ENCODE peak calls at places on chromosomes 6 and 20, in seven cellular contexts. One of them, this sample, is unnamed.

GRCh38 chr20:38985603-38986170 is 23.5 kb downstream of the DHX35 start:
- DNase-seq in naive thymus-derived CD4-positive, alpha-beta T cell: no peak
- DNase-seq in CD4-positive, CD25-positive, alpha-beta regulatory T cell: no peak
- DNase-seq in CD8-positive, alpha-beta T cell: no peak
- DNase-seq in right cardiac atrium: no peak
- DNase-seq in colonic mucosa: no peak
- DNase-seq in stomach: no peak
- DNase-seq in this sample: no peak

GRCh38 chr20:35443003-35443402 is 5.0 kb upstream of the GDF5 start:
- DNase-seq in stomach: no peak
- DNase-seq in colonic mucosa: no peak
- DNase-seq in CD4-positive, CD25-positive, alpha-beta regulatory T cell: no peak
- DNase-seq in naive thymus-derived CD4-positive, alpha-beta T cell: no peak
- DNase-seq in right cardiac atrium: no peak
- DNase-seq in CD8-positive, alpha-beta T cell: no peak
- DNase-seq in this sample: no peak

GRCh38 chr6:158257425-158257759 is 54.9 kb upstream of the TULP4 start:
- DNase-seq in CD4-positive, CD25-positive, alpha-beta regulatory T cell: no peak
- DNase-seq in stomach: no peak
- DNase-seq in naive thymus-derived CD4-positive, alpha-beta T cell: no peak
- DNase-seq in colonic mucosa: no peak
- DNase-seq in CD8-positive, alpha-beta T cell: no peak
- DNase-seq in right cardiac atrium: no peak
- DNase-seq in this sample: no peak

GRCh38 chr6:144481527-144481926 is 196.4 kb downstream of the UTRN start:
- DNase-seq in colonic mucosa: no peak
- DNase-seq in naive thymus-derived CD4-positive, alpha-beta T cell: no peak
- DNase-seq in CD4-positive, CD25-positive, alpha-beta regulatory T cell: no peak
- DNase-seq in stomach: no peak
- DNase-seq in right cardiac atrium: no peak
- DNase-seq in CD8-positive, alpha-beta T cell: no peak
- DNase-seq in this sample: no peak

GRCh38 chr20:38321959-38322598 is 18.1 kb downstream of the BPI start:
- DNase-seq in CD4-positive, CD25-positive, alpha-beta regulatory T cell: peak
- DNase-seq in colonic mucosa: no peak
- DNase-seq in naive thymus-derived CD4-positive, alpha-beta T cell: no peak
- DNase-seq in CD8-positive, alpha-beta T cell: no peak
- DNase-seq in right cardiac atrium: no peak
- DNase-seq in stomach: no peak
- DNase-seq in this sample: no peak

GRCh38 chr20:62285722-62286121 is 17.1 kb upstream of the ADRM1 start:
- DNase-seq in colonic mucosa: no peak
- DNase-seq in right cardiac atrium: peak
- DNase-seq in naive thymus-derived CD4-positive, alpha-beta T cell: no peak
- DNase-seq in stomach: no peak
- DNase-seq in CD4-positive, CD25-positive, alpha-beta regulatory T cell: no peak
- DNase-seq in CD8-positive, alpha-beta T cell: no peak
- DNase-seq in this sample: no peak

GRCh38 chr6:44580901-44581300 is 193.4 kb downstream of the CDC5L start:
- DNase-seq in naive thymus-derived CD4-positive, alpha-beta T cell: no peak
- DNase-seq in CD4-positive, CD25-positive, alpha-beta regulatory T cell: no peak
- DNase-seq in right cardiac atrium: no peak
- DNase-seq in colonic mucosa: peak
- DNase-seq in stomach: no peak
- DNase-seq in CD8-positive, alpha-beta T cell: no peak
- DNase-seq in this sample: no peak

GRCh38 chr6:68313911-68314310 is 321.2 kb upstream of the ADGRB3 start:
- DNase-seq in CD8-positive, alpha-beta T cell: no peak
- DNase-seq in right cardiac atrium: no peak
- DNase-seq in stomach: no peak
- DNase-seq in naive thymus-derived CD4-positive, alpha-beta T cell: no peak
- DNase-seq in colonic mucosa: no peak
- DNase-seq in CD4-positive, CD25-positive, alpha-beta regulatory T cell: no peak
- DNase-seq in this sample: no peak

GRCh38 chr6:29797120-29797519 is 30.5 kb upstream of the HLA-G start:
- DNase-seq in CD4-positive, CD25-positive, alpha-beta regulatory T cell: no peak
- DNase-seq in colonic mucosa: no peak
- DNase-seq in naive thymus-derived CD4-positive, alpha-beta T cell: no peak
- DNase-seq in stomach: no peak
- DNase-seq in CD8-positive, alpha-beta T cell: no peak
- DNase-seq in right cardiac atrium: no peak
- DNase-seq in this sample: no peak

GRCh38 chr6:53192590-53193232 is 44.1 kb upstream of the GCM1 start:
- DNase-seq in right cardiac atrium: no peak
- DNase-seq in stomach: no peak
- DNase-seq in colonic mucosa: no peak
- DNase-seq in CD4-positive, CD25-positive, alpha-beta regulatory T cell: no peak
- DNase-seq in naive thymus-derived CD4-positive, alpha-beta T cell: no peak
- DNase-seq in CD8-positive, alpha-beta T cell: no peak
- DNase-seq in this sample: no peak

GRCh38 chr6:68975064-68975463 is 340.0 kb downstream of the ADGRB3 start:
- DNase-seq in right cardiac atrium: peak
- DNase-seq in stomach: no peak
- DNase-seq in CD4-positive, CD25-positive, alpha-beta regulatory T cell: no peak
- DNase-seq in CD8-positive, alpha-beta T cell: no peak
- DNase-seq in colonic mucosa: no peak
- DNase-seq in naive thymus-derived CD4-positive, alpha-beta T cell: no peak
- DNase-seq in this sample: no peak

GRCh38 chr6:162856885-162857284 is 129.1 kb downstream of the PACRG start:
- DNase-seq in CD8-positive, alpha-beta T cell: no peak
- DNase-seq in CD4-positive, CD25-positive, alpha-beta regulatory T cell: no peak
- DNase-seq in right cardiac atrium: no peak
- DNase-seq in colonic mucosa: no peak
- DNase-seq in naive thymus-derived CD4-positive, alpha-beta T cell: no peak
- DNase-seq in stomach: no peak
- DNase-seq in this sample: peak

GRCh38 chr6:21668794-21669193 is 75.2 kb downstream of the SOX4 start:
- DNase-seq in stomach: no peak
- DNase-seq in CD8-positive, alpha-beta T cell: no peak
- DNase-seq in naive thymus-derived CD4-positive, alpha-beta T cell: no peak
- DNase-seq in CD4-positive, CD25-positive, alpha-beta regulatory T cell: no peak
- DNase-seq in right cardiac atrium: no peak
- DNase-seq in colonic mucosa: no peak
- DNase-seq in this sample: no peak

GRCh38 chr6:149054559-149055194 is 262.8 kb upstream of the TAB2 start:
- DNase-seq in CD8-positive, alpha-beta T cell: no peak
- DNase-seq in CD4-positive, CD25-positive, alpha-beta regulatory T cell: no peak
- DNase-seq in stomach: no peak
- DNase-seq in naive thymus-derived CD4-positive, alpha-beta T cell: no peak
- DNase-seq in right cardiac atrium: no peak
- DNase-seq in colonic mucosa: no peak
- DNase-seq in this sample: no peak

GRCh38 chr6:149988550-149989336 is 25.0 kb downstream of the ULBP1 start:
- DNase-seq in right cardiac atrium: no peak
- DNase-seq in stomach: no peak
- DNase-seq in CD8-positive, alpha-beta T cell: no peak
- DNase-seq in colonic mucosa: no peak
- DNase-seq in naive thymus-derived CD4-positive, alpha-beta T cell: no peak
- DNase-seq in CD4-positive, CD25-positive, alpha-beta regulatory T cell: no peak
- DNase-seq in this sample: no peak

GRCh38 chr6:26305097-26305841 is 59.7 kb upstream of the BTN3A2 start:
- DNase-seq in right cardiac atrium: peak
- DNase-seq in stomach: peak
- DNase-seq in CD4-positive, CD25-positive, alpha-beta regulatory T cell: peak
- DNase-seq in CD8-positive, alpha-beta T cell: peak
- DNase-seq in colonic mucosa: peak
- DNase-seq in naive thymus-derived CD4-positive, alpha-beta T cell: peak
- DNase-seq in this sample: peak

GRCh38 chr6:83215131-83216047 is 22.2 kb downstream of the RWDD2A start:
- DNase-seq in naive thymus-derived CD4-positive, alpha-beta T cell: peak
- DNase-seq in CD4-positive, CD25-positive, alpha-beta regulatory T cell: peak
- DNase-seq in stomach: peak
- DNase-seq in CD8-positive, alpha-beta T cell: peak
- DNase-seq in colonic mucosa: peak
- DNase-seq in right cardiac atrium: peak
- DNase-seq in this sample: peak

GRCh38 chr6:121868191-121868590 is 432.7 kb downstream of the GJA1 start:
- DNase-seq in right cardiac atrium: no peak
- DNase-seq in stomach: no peak
- DNase-seq in CD4-positive, CD25-positive, alpha-beta regulatory T cell: no peak
- DNase-seq in CD8-positive, alpha-beta T cell: no peak
- DNase-seq in naive thymus-derived CD4-positive, alpha-beta T cell: no peak
- DNase-seq in colonic mucosa: no peak
- DNase-seq in this sample: no peak

DNA sequence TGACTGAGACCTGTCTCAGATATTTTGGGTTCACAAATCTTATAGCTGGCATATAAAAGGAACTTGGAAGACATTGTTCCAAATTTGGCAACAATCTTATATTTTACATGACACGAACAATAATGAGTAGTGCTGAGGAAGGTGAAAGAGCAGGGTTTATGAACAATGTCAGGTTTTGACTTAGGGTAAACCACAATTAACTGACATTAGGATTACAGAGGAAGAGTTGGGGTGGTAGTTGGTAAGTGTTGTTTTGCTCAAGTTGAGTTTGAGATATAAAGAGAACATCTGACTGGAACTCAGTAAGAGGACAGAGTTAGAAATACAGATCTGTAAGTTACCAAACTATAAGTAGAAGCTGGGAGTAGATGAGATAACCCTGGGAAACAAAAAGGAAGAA is 15.2 kb downstream of the RTN4IP1 start:
- DNase-seq in CD4-positive, CD25-positive, alpha-beta regulatory T cell: peak
- DNase-seq in stomach: no peak
- DNase-seq in colonic mucosa: no peak
- DNase-seq in right cardiac atrium: no peak
- DNase-seq in CD8-positive, alpha-beta T cell: no peak
- DNase-seq in naive thymus-derived CD4-positive, alpha-beta T cell: no peak
- DNase-seq in this sample: no peak
- H3K27ac ChIP-seq in CD4-positive, CD25-positive, alpha-beta regulatory T cell: peak
- H3K27ac ChIP-seq in stomach: no peak
- H3K27ac ChIP-seq in colonic mucosa: no peak
- H3K27ac ChIP-seq in right cardiac atrium: no peak
- H3K27ac ChIP-seq in CD8-positive, alpha-beta T cell: no peak
- H3K27ac ChIP-seq in naive thymus-derived CD4-positive, alpha-beta T cell: no peak
- H3K27ac ChIP-seq in this sample: no peak

GRCh38 chr6:3455490-3456394 is 1.1 kb downstream of the SLC22A23 start:
- DNase-seq in CD4-positive, CD25-positive, alpha-beta regulatory T cell: no peak
- DNase-seq in stomach: peak
- DNase-seq in CD8-positive, alpha-beta T cell: no peak
- DNase-seq in naive thymus-derived CD4-positive, alpha-beta T cell: peak
- DNase-seq in colonic mucosa: peak
- DNase-seq in right cardiac atrium: peak
- DNase-seq in this sample: peak
- H3K27ac ChIP-seq in CD4-positive, CD25-positive, alpha-beta regulatory T cell: no peak
- H3K27ac ChIP-seq in stomach: peak
- H3K27ac ChIP-seq in CD8-positive, alpha-beta T cell: no peak
- H3K27ac ChIP-seq in naive thymus-derived CD4-positive, alpha-beta T cell: peak
- H3K27ac ChIP-seq in colonic mucosa: peak
- H3K27ac ChIP-seq in right cardiac atrium: no peak
- H3K27ac ChIP-seq in this sample: peak

GRCh38 chr6:16773376-16773775 is 12.1 kb upstream of the ATXN1 start:
- DNase-seq in CD8-positive, alpha-beta T cell: no peak
- DNase-seq in naive thymus-derived CD4-positive, alpha-beta T cell: no peak
- DNase-seq in stomach: no peak
- DNase-seq in CD4-positive, CD25-positive, alpha-beta regulatory T cell: no peak
- DNase-seq in colonic mucosa: no peak
- DNase-seq in right cardiac atrium: no peak
- DNase-seq in this sample: no peak
- H3K27ac ChIP-seq in CD8-positive, alpha-beta T cell: no peak
- H3K27ac ChIP-seq in naive thymus-derived CD4-positive, alpha-beta T cell: no peak
- H3K27ac ChIP-seq in stomach: no peak
- H3K27ac ChIP-seq in CD4-positive, CD25-positive, alpha-beta regulatory T cell: no peak
- H3K27ac ChIP-seq in colonic mucosa: no peak
- H3K27ac ChIP-seq in right cardiac atrium: no peak
- H3K27ac ChIP-seq in this sample: no peak

GRCh38 chr6:43189905-43190304 is 7.9 kb downstream of the CUL9 start:
- DNase-seq in naive thymus-derived CD4-positive, alpha-beta T cell: no peak
- DNase-seq in right cardiac atrium: no peak
- DNase-seq in CD8-positive, alpha-beta T cell: no peak
- DNase-seq in stomach: no peak
- DNase-seq in CD4-positive, CD25-positive, alpha-beta regulatory T cell: no peak
- DNase-seq in colonic mucosa: no peak
- DNase-seq in this sample: no peak

GRCh38 chr6:43196337-43196736 is 14.3 kb downstream of the CUL9 start:
- DNase-seq in CD8-positive, alpha-beta T cell: no peak
- DNase-seq in colonic mucosa: no peak
- DNase-seq in naive thymus-derived CD4-positive, alpha-beta T cell: no peak
- DNase-seq in stomach: no peak
- DNase-seq in CD4-positive, CD25-positive, alpha-beta regulatory T cell: no peak
- DNase-seq in right cardiac atrium: no peak
- DNase-seq in this sample: no peak

GRCh38 chr6:43188426-43188825 is 6.4 kb downstream of the CUL9 start:
- DNase-seq in colonic mucosa: no peak
- DNase-seq in CD4-positive, CD25-positive, alpha-beta regulatory T cell: no peak
- DNase-seq in CD8-positive, alpha-beta T cell: no peak
- DNase-seq in right cardiac atrium: no peak
- DNase-seq in stomach: no peak
- DNase-seq in naive thymus-derived CD4-positive, alpha-beta T cell: no peak
- DNase-seq in this sample: no peak

GRCh38 chr6:43192911-43193310 is 10.9 kb downstream of the CUL9 start:
- DNase-seq in CD8-positive, alpha-beta T cell: no peak
- DNase-seq in CD4-positive, CD25-positive, alpha-beta regulatory T cell: no peak
- DNase-seq in right cardiac atrium: no peak
- DNase-seq in colonic mucosa: no peak
- DNase-seq in naive thymus-derived CD4-positive, alpha-beta T cell: no peak
- DNase-seq in stomach: no peak
- DNase-seq in this sample: no peak

DNA sequence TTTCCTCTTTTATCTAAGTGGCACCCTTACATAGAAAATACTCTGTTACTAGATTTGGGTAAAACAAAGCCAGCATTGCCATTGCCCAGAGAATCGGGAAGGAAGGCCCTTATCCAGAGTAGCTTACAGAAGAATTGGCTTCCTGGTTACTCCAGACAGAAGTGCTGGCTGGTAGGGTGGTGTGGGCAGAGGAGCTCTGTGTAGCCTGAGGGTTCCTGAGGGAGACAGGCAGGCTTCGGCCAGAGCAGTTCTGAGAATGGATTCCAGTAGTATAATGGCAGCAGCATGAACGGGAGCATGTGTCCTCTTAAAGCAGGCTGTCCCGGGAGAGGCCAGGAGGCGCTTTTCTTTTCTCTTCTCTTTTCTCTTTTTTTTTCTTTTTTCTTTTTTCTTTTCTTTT is 11.9 kb downstream of the CUL9 start:
- DNase-seq in CD4-positive, CD25-positive, alpha-beta regulatory T cell: no peak
- DNase-seq in naive thymus-derived CD4-positive, alpha-beta T cell: no peak
- DNase-seq in colonic mucosa: no peak
- DNase-seq in stomach: no peak
- DNase-seq in CD8-positive, alpha-beta T cell: no peak
- DNase-seq in right cardiac atrium: no peak
- DNase-seq in this sample: no peak
- H3K27ac ChIP-seq in CD4-positive, CD25-positive, alpha-beta regulatory T cell: no peak
- H3K27ac ChIP-seq in naive thymus-derived CD4-positive, alpha-beta T cell: no peak
- H3K27ac ChIP-seq in colonic mucosa: no peak
- H3K27ac ChIP-seq in stomach: no peak
- H3K27ac ChIP-seq in CD8-positive, alpha-beta T cell: no peak
- H3K27ac ChIP-seq in right cardiac atrium: no peak
- H3K27ac ChIP-seq in this sample: no peak

DNA sequence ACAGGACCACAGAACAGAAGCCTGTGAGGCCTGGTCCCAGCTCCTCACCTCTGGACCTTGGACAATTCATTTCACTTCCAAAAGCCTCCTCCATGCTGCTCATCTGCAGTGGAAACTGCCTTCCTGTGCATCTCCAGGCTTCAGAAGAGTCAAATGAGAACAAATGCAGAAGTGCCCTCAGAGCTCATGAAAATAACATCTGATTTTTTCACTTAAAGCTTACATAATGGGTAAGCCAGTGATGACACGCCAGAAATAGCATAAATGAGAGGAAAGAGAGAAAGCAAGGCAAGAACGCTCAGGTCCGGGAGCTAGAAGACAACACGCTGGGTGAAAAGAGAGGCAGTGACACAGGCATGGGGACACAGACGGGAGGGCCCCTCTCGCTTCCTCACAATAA is 7.9 kb downstream of the CNKSR3 start:
- DNase-seq in CD8-positive, alpha-beta T cell: no peak
- DNase-seq in colonic mucosa: peak
- DNase-seq in right cardiac atrium: no peak
- DNase-seq in naive thymus-derived CD4-positive, alpha-beta T cell: no peak
- DNase-seq in CD4-positive, CD25-positive, alpha-beta regulatory T cell: no peak
- DNase-seq in stomach: no peak
- DNase-seq in this sample: no peak
- H3K27ac ChIP-seq in CD8-positive, alpha-beta T cell: no peak
- H3K27ac ChIP-seq in colonic mucosa: no peak
- H3K27ac ChIP-seq in right cardiac atrium: no peak
- H3K27ac ChIP-seq in naive thymus-derived CD4-positive, alpha-beta T cell: no peak
- H3K27ac ChIP-seq in CD4-positive, CD25-positive, alpha-beta regulatory T cell: no peak
- H3K27ac ChIP-seq in stomach: no peak
- H3K27ac ChIP-seq in this sample: no peak